ENCODE peak calls at places on chromosomes 12 and 14, in six cellular contexts. X is GM23248, H is RWPE2, Y is MM.1S, A is left ventricle myocardium inferior, D is brain microvascular endothelial cell. B is an unnamed sample. For H3K36me3 and H3K27me3, the result is how much of the 10 kb centered on the place peaks cover.

GRCh38 chr12:50488801-50489200 is 16.0 kb upstream of the DIP2B start:
- DNase-seq in X (no peak), H (no peak), Y (no peak), A (no peak), D (no peak), B (no peak)

GRCh38 chr12:50507474-50507838 is 2.7 kb downstream of the DIP2B start:
- DNase-seq in X (no peak), H (no peak), Y (no peak), A (no peak), D (no peak), B (no peak)

GRCh38 chr12:106522708-106523107 is 60.1 kb upstream of the RFX4 start:
- DNase-seq in X (no peak), H (no peak), Y (no peak), A (no peak), D (no peak), B (peak)

GRCh38 chr12:52444647-52445595 is 7.0 kb downstream of the KRT6B start:
- DNase-seq in X (peak), H (no peak), Y (no peak), A (no peak), D (no peak), B (no peak)

GRCh38 chr12:42564540-42564939 is 25.0 kb downstream of the PRICKLE1 start:
- DNase-seq in X (peak), H (no peak), Y (no peak), A (no peak), D (no peak), B (no peak)

GRCh38 chr14:51533877-51534553 is 117.7 kb upstream of the FRMD6 start:
- DNase-seq in X (peak), H (no peak), Y (no peak), A (no peak), D (no peak), B (no peak)

GRCh38 chr12:95547522-95548055 is 3.7 kb downstream of the USP44 start:
- DNase-seq in X (peak), H (no peak), Y (no peak), A (no peak), D (no peak), B (peak)

GRCh38 chr12:49098035-49098451 is 3.4 kb upstream of the DHH start:
- DNase-seq in X (peak), H (no peak), Y (peak), A (peak), D (no peak), B (peak)

GRCh38 chr14:88233915-88234314 is 89.2 kb downstream of the KCNK10 start:
- DNase-seq in X (peak), H (no peak), Y (no peak), A (no peak), D (no peak), B (no peak)

GRCh38 chr12:131112016-131112415 is 158.3 kb downstream of the ADGRD1 start:
- DNase-seq in X (peak), H (no peak), Y (no peak), A (no peak), D (no peak), B (no peak)

GRCh38 chr14:50607181-50607580 is 47.2 kb downstream of the ATL1 start:
- DNase-seq in X (peak), H (no peak), Y (no peak), A (no peak), D (no peak), B (no peak)

GRCh38 chr12:11949738-11950403 is 120.9 kb upstream of the BCL2L14 start:
- DNase-seq in X (no peak), H (no peak), Y (no peak), A (no peak), D (no peak), B (no peak)

GRCh38 chr12:79424109-79424721 is 266.5 kb downstream of the PAWR start:
- DNase-seq in X (peak), H (no peak), Y (no peak), A (no peak), D (peak), B (no peak)

GRCh38 chr12:52390739-52391617 is 5.5 kb upstream of the KRT84 start:
- DNase-seq in X (peak), H (no peak), Y (peak), A (no peak), D (peak), B (no peak)

GRCh38 chr12:103858953-103859601 is 18.0 kb upstream of the NT5DC3 start:
- DNase-seq in X (peak), H (peak), Y (no peak), A (peak), D (peak), B (no peak)

GRCh38 chr12:2868986-2869385 is 8.0 kb downstream of the FOXM1 start:
- DNase-seq in X (peak), H (no peak), Y (no peak), A (no peak), D (no peak), B (no peak)
- H3K36me3 ChIP-seq in X (under half), H (half or more), Y (under half), A (under half), D (under half), B (under half)

GRCh38 chr12:6769681-6770080 is 2.6 kb upstream of the LAG3 start:
- DNase-seq in X (no peak), H (no peak), Y (no peak), A (no peak), D (no peak), B (no peak)
- H3K27me3 ChIP-seq in X (under half), H (under half), Y (under half), A (under half), D (under half), B (under half)

GRCh38 chr14:23359722-23360447 is 5.1 kb downstream of the EFS start:
- DNase-seq in X (no peak), H (peak), Y (no peak), A (no peak), D (no peak), B (no peak)
- H3K36me3 ChIP-seq in X (under half), H (under half), Y (under half), A (under half), D (under half), B (under half)

GRCh38 chr14:94876306-94876705 is 106.4 kb upstream of the GSC start:
- DNase-seq in X (no peak), H (no peak), Y (no peak), A (no peak), D (no peak), B (no peak)
- H3K27me3 ChIP-seq in X (under half), H (under half), Y (under half), A (half or more), D (under half), B (under half)

GRCh38 chr12:912466-913235 is 36.8 kb downstream of the RAD52 start:
- DNase-seq in X (no peak), H (no peak), Y (no peak), A (no peak), D (no peak), B (no peak)

GRCh38 chr12:916240-916639 is 33.3 kb downstream of the RAD52 start:
- DNase-seq in X (no peak), H (no peak), Y (no peak), A (peak), D (no peak), B (no peak)

GRCh38 chr12:915090-915489 is 34.4 kb downstream of the RAD52 start:
- DNase-seq in X (no peak), H (no peak), Y (peak), A (no peak), D (no peak), B (no peak)

GRCh38 chr12:916712-917445 is 32.6 kb downstream of the RAD52 start:
- DNase-seq in X (no peak), H (no peak), Y (no peak), A (no peak), D (no peak), B (no peak)

DNA sequence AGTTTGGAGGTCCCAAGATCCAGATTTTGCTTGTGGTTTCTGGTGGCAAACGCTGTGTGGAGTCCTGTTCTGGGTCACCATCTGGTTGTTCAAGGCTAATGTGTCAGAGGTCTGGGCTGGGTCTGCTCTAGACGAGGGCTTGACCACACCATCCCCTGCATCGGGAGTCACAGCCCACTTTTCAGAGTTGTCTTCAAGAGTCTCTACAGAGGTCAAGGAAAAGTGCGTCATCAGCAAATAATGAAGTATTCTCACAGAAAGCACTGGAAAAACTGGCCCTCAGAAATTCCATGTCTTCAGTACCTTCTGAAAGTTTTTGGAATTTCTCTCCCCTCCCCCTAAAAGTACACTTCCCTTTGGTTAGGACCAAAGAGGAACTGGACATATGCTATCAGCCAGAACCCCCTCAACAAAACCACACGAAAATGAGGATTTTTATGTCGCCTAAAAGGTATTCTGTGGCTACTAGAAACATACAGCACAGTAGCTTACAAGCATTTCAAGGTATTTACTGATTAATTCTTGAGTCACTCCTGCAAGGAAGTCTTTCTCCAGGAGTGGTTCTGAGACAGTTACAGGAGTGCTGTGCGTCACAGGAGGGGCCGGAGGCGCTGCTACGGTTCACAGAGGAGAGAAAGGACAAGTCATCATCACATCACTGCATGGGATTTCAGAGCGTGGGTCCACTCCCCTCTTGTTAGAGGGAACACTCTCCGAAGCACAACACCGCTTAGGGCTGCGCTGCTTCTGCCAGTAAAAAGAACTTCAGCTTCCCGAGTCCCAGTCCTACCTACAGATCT is 35.4 kb downstream of the RAD52 start:
- DNase-seq in X (peak), H (peak), Y (no peak), A (no peak), D (peak), B (no peak)
- H3K36me3 ChIP-seq in X (half or more), H (half or more), Y (under half), A (half or more), D (half or more), B (half or more)

B was measured in CD4-positive, CD25-positive, alpha-beta regulatory T cell.